ENCODE peak calls at places on chromosomes 5 and 9, in ten cellular contexts. One of them, this sample, is unnamed.

GRCh38 chr5:156497816-156498215 is 170.9 kb downstream of the SGCD start:
- DNase-seq in globus pallidus: peak; percentile 77
- DNase-seq in RPMI7951: peak; percentile 60
- DNase-seq in Caki2: peak; percentile 75
- DNase-seq in NCI-H748 treated with DMSO at 0.1 percent for 48 hours: no peak
- DNase-seq in GM12865: no peak
- DNase-seq in CD4-positive, CD25-positive, alpha-beta regulatory T cell: no peak
- DNase-seq in LHCN-M2: peak; percentile 74
- DNase-seq in NCI-H2081: no peak
- DNase-seq in ELR: no peak
- DNase-seq in this sample: no peak

GRCh38 chr9:133715295-133715865 is 22.8 kb downstream of the SARDH start:
- DNase-seq in globus pallidus: no peak
- DNase-seq in RPMI7951: peak; percentile 93
- DNase-seq in Caki2: no peak
- DNase-seq in NCI-H748 treated with DMSO at 0.1 percent for 48 hours: no peak
- DNase-seq in GM12865: no peak
- DNase-seq in CD4-positive, CD25-positive, alpha-beta regulatory T cell: no peak
- DNase-seq in LHCN-M2: peak; percentile 91
- DNase-seq in NCI-H2081: no peak
- DNase-seq in ELR: peak; percentile 89
- DNase-seq in this sample: no peak

GRCh38 chr5:138110266-138110963 is 26.6 kb downstream of the WNT8A start:
- DNase-seq in globus pallidus: no peak
- DNase-seq in RPMI7951: no peak
- DNase-seq in Caki2: no peak
- DNase-seq in NCI-H748 treated with DMSO at 0.1 percent for 48 hours: no peak
- DNase-seq in GM12865: no peak
- DNase-seq in CD4-positive, CD25-positive, alpha-beta regulatory T cell: no peak
- DNase-seq in LHCN-M2: peak; percentile 40
- DNase-seq in NCI-H2081: no peak
- DNase-seq in ELR: no peak
- DNase-seq in this sample: no peak

GRCh38 chr9:31210982-31211570 is 1173.4 kb upstream of the ACO1 start:
- DNase-seq in globus pallidus: no peak
- DNase-seq in RPMI7951: no peak
- DNase-seq in Caki2: peak; percentile 25
- DNase-seq in NCI-H748 treated with DMSO at 0.1 percent for 48 hours: no peak
- DNase-seq in GM12865: no peak
- DNase-seq in CD4-positive, CD25-positive, alpha-beta regulatory T cell: peak; percentile 7
- DNase-seq in LHCN-M2: no peak
- DNase-seq in NCI-H2081: no peak
- DNase-seq in ELR: no peak
- DNase-seq in this sample: no peak

GRCh38 chr9:36217256-36217968 is 26.7 kb downstream of the CLTA start:
- DNase-seq in globus pallidus: no peak
- DNase-seq in RPMI7951: no peak
- DNase-seq in Caki2: no peak
- DNase-seq in NCI-H748 treated with DMSO at 0.1 percent for 48 hours: no peak
- DNase-seq in GM12865: no peak
- DNase-seq in CD4-positive, CD25-positive, alpha-beta regulatory T cell: peak; percentile 33
- DNase-seq in LHCN-M2: no peak
- DNase-seq in NCI-H2081: no peak
- DNase-seq in ELR: no peak
- DNase-seq in this sample: no peak

GRCh38 chr5:32506251-32506661 is 61.7 kb upstream of the ZFR start:
- DNase-seq in globus pallidus: peak; percentile 48
- DNase-seq in RPMI7951: peak; percentile 38
- DNase-seq in Caki2: no peak
- DNase-seq in NCI-H748 treated with DMSO at 0.1 percent for 48 hours: peak; percentile 63
- DNase-seq in GM12865: no peak
- DNase-seq in CD4-positive, CD25-positive, alpha-beta regulatory T cell: no peak
- DNase-seq in LHCN-M2: peak; percentile 45
- DNase-seq in NCI-H2081: peak; percentile 81
- DNase-seq in ELR: no peak
- DNase-seq in this sample: no peak

GRCh38 chr5:36529142-36529541 is 77.3 kb upstream of the SLC1A3 start:
- DNase-seq in globus pallidus: no peak
- DNase-seq in RPMI7951: no peak
- DNase-seq in Caki2: no peak
- DNase-seq in NCI-H748 treated with DMSO at 0.1 percent for 48 hours: no peak
- DNase-seq in GM12865: no peak
- DNase-seq in CD4-positive, CD25-positive, alpha-beta regulatory T cell: no peak
- DNase-seq in LHCN-M2: no peak
- DNase-seq in NCI-H2081: no peak
- DNase-seq in ELR: no peak
- DNase-seq in this sample: no peak

GRCh38 chr5:123089572-123089970 is 530 bp downstream of the PRDM6 start:
- DNase-seq in globus pallidus: no peak
- DNase-seq in RPMI7951: no peak
- DNase-seq in Caki2: peak; percentile 45
- DNase-seq in NCI-H748 treated with DMSO at 0.1 percent for 48 hours: peak; percentile 48
- DNase-seq in GM12865: no peak
- DNase-seq in CD4-positive, CD25-positive, alpha-beta regulatory T cell: no peak
- DNase-seq in LHCN-M2: no peak
- DNase-seq in NCI-H2081: no peak
- DNase-seq in ELR: peak; percentile 27
- DNase-seq in this sample: no peak

GRCh38 chr9:77022783-77023440 is 3.5 kb downstream of the FOXB2 start:
- DNase-seq in globus pallidus: no peak
- DNase-seq in RPMI7951: no peak
- DNase-seq in Caki2: no peak
- DNase-seq in NCI-H748 treated with DMSO at 0.1 percent for 48 hours: no peak
- DNase-seq in GM12865: no peak
- DNase-seq in CD4-positive, CD25-positive, alpha-beta regulatory T cell: no peak
- DNase-seq in LHCN-M2: no peak
- DNase-seq in NCI-H2081: no peak
- DNase-seq in ELR: no peak
- DNase-seq in this sample: no peak

GRCh38 chr5:116947691-116948528 is 373.3 kb upstream of the SEMA6A start:
- DNase-seq in globus pallidus: peak; percentile 35
- DNase-seq in RPMI7951: no peak
- DNase-seq in Caki2: peak; percentile 33
- DNase-seq in NCI-H748 treated with DMSO at 0.1 percent for 48 hours: peak; percentile 74
- DNase-seq in GM12865: peak; percentile 85
- DNase-seq in CD4-positive, CD25-positive, alpha-beta regulatory T cell: peak; percentile 63
- DNase-seq in LHCN-M2: no peak
- DNase-seq in NCI-H2081: peak; percentile 66
- DNase-seq in ELR: peak; percentile 4
- DNase-seq in this sample: peak; percentile 37

GRCh38 chr5:98933446-98934072 is 4.8 kb upstream of the CHD1 start:
- DNase-seq in globus pallidus: peak; percentile 15
- DNase-seq in RPMI7951: no peak
- DNase-seq in Caki2: no peak
- DNase-seq in NCI-H748 treated with DMSO at 0.1 percent for 48 hours: no peak
- DNase-seq in GM12865: peak; percentile 68
- DNase-seq in CD4-positive, CD25-positive, alpha-beta regulatory T cell: peak; percentile 86
- DNase-seq in LHCN-M2: no peak
- DNase-seq in NCI-H2081: no peak
- DNase-seq in ELR: no peak
- DNase-seq in this sample: peak; percentile 59

GRCh38 chr5:322942-323879 is 1.7 kb downstream of the AHRR start:
- DNase-seq in globus pallidus: no peak
- DNase-seq in RPMI7951: peak; percentile 77
- DNase-seq in Caki2: no peak
- DNase-seq in NCI-H748 treated with DMSO at 0.1 percent for 48 hours: no peak
- DNase-seq in GM12865: no peak
- DNase-seq in CD4-positive, CD25-positive, alpha-beta regulatory T cell: peak; percentile 28
- DNase-seq in LHCN-M2: no peak
- DNase-seq in NCI-H2081: no peak
- DNase-seq in ELR: peak; percentile 30
- DNase-seq in this sample: no peak

GRCh38 chr5:115873392-115873791 is 31.7 kb downstream of the AP3S1 start:
- DNase-seq in globus pallidus: no peak
- DNase-seq in RPMI7951: peak; percentile 23
- DNase-seq in Caki2: peak; percentile 27
- DNase-seq in NCI-H748 treated with DMSO at 0.1 percent for 48 hours: peak; percentile 59
- DNase-seq in GM12865: no peak
- DNase-seq in CD4-positive, CD25-positive, alpha-beta regulatory T cell: no peak
- DNase-seq in LHCN-M2: peak; percentile 61
- DNase-seq in NCI-H2081: no peak
- DNase-seq in ELR: peak; percentile 64
- DNase-seq in this sample: no peak